ENCODE peak calls at places on chromosomes 1 and 21, in ten cellular contexts. Q is HL-60, Z is fibroblast of lung, K is cardiac muscle cell, M is breast epithelium, D is GM12864, U is A549, O is endothelial cell, I is GM13977, R is tibial artery. W is an unnamed sample.

GRCh38 chr1:119285482-119285881 is 83.1 kb upstream of the HAO2 start:
- DNase-seq in Z (peak), R (no peak), O (no peak), K (peak), I (no peak), D (no peak), Q (no peak), M (no peak), U (no peak), W (no peak)

GRCh38 chr1:107750364-107750959 is 214.5 kb downstream of the VAV3 start:
- DNase-seq in R (no peak), Q (peak), U (peak), D (peak), Z (peak), K (peak), I (no peak), O (peak), M (no peak), W (peak)

GRCh38 chr1:189597083-189597482 is 880.6 kb downstream of the BRINP3 start:
- DNase-seq in D (no peak), Q (no peak), Z (no peak), R (no peak), K (no peak), O (no peak), M (no peak), U (no peak), I (no peak), W (peak)

GRCh38 chr1:154492115-154492514 is 9.9 kb upstream of the TDRD10 start:
- DNase-seq in Q (peak), O (no peak), Z (no peak), M (no peak), I (no peak), U (no peak), K (no peak), R (no peak), D (peak), W (no peak)

GRCh38 chr1:166676981-166677380 is 162.3 kb upstream of the POGK start:
- DNase-seq in M (no peak), O (no peak), Z (no peak), Q (no peak), D (no peak), K (no peak), R (no peak), U (no peak), I (no peak), W (no peak)

GRCh38 chr21:43712268-43712942 is 6.5 kb upstream of the PDXK start:
- DNase-seq in O (no peak), I (no peak), Q (no peak), R (no peak), D (no peak), M (peak), Z (peak), K (no peak), U (peak), W (peak)

GRCh38 chr1:213921352-213922111 is 66.2 kb upstream of the PROX1 start:
- DNase-seq in M (no peak), O (no peak), Q (no peak), R (no peak), U (no peak), D (no peak), K (no peak), Z (no peak), I (no peak), W (no peak)

GRCh38 chr1:197776348-197777082 is 1.2 kb upstream of the DENND1B start:
- DNase-seq in Z (peak), R (no peak), Q (peak), U (no peak), I (peak), K (peak), M (no peak), D (no peak), O (no peak), W (no peak)

GRCh38 chr1:150383629-150384318 is 19.8 kb downstream of the RPRD2 start:
- DNase-seq in D (no peak), K (no peak), Z (no peak), R (no peak), Q (no peak), M (no peak), U (no peak), O (no peak), I (no peak), W (no peak)

GRCh38 chr1:187032982-187033705 is 204.4 kb downstream of the PLA2G4A start:
- DNase-seq in D (no peak), Z (peak), R (no peak), M (no peak), K (peak), I (no peak), O (no peak), U (no peak), Q (peak), W (no peak)

GRCh38 chr21:17414766-17415165 is 98.1 kb upstream of the CXADR start:
- DNase-seq in Z (no peak), Q (no peak), R (no peak), U (no peak), K (no peak), I (no peak), D (no peak), O (no peak), M (no peak), W (no peak)

GRCh38 chr1:6121021-6121421 is 59.1 kb downstream of the CHD5 start:
- DNase-seq in I (no peak), M (no peak), R (no peak), U (no peak), D (no peak), K (no peak), Q (no peak), O (no peak), Z (no peak), W (no peak)
- TF ChIP-seq CTCF in I (no peak), M (no peak), R (no peak), U (no peak), D (no peak), K (no peak), Q (no peak), O (no peak), Z (no peak), W (no peak)

GRCh38 chr1:101043776-101044175 is 18.2 kb upstream of the DPH5 start:
- DNase-seq in I (no peak), K (peak), Q (no peak), M (no peak), U (no peak), O (no peak), R (no peak), Z (peak), D (no peak), W (no peak)
- TF ChIP-seq CTCF in I (no peak), K (peak), Q (no peak), M (no peak), U (no peak), O (no peak), R (no peak), Z (peak), D (no peak), W (no peak)

GRCh38 chr1:46274224-46275029 is 26.9 kb downstream of the RAD54L start:
- DNase-seq in I (no peak), O (no peak), D (no peak), K (no peak), U (peak), M (no peak), Q (no peak), R (no peak), Z (no peak), W (no peak)

GRCh38 chr1:46277658-46278373 is 25.6 kb downstream of the LRRC41 start:
- DNase-seq in M (no peak), D (no peak), K (no peak), U (no peak), Q (no peak), I (no peak), O (no peak), Z (no peak), R (no peak), W (no peak)

GRCh38 chr1:46278807-46279206 is 24.6 kb downstream of the LRRC41 start:
- DNase-seq in O (no peak), K (no peak), I (no peak), U (no peak), M (no peak), R (no peak), D (no peak), Q (no peak), Z (peak), W (no peak)

GRCh38 chr1:46280092-46280491 is 23.3 kb downstream of the LRRC41 start:
- DNase-seq in U (no peak), R (no peak), I (no peak), Z (no peak), D (no peak), M (no peak), O (no peak), K (no peak), Q (no peak), W (no peak)

DNA sequence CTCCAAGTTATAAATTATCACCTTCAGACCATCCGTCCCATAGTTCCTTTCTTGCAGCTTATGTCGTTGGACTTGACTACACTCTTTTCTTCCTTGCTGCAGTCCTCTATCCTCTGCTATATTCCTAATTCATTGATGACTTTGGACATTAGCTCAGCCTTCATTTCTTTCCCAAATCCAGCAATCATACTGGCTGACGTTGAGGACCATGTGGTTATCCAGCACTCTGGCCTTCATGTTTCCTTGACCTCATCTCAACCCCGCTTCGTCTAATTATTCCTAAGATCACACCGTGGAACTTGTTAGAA is 27.4 kb downstream of the RAD54L start:
- DNase-seq in M (no peak), I (no peak), Z (no peak), U (no peak), O (no peak), D (no peak), Q (no peak), R (no peak), K (no peak), W (no peak)
- TF ChIP-seq CTCF in M (no peak), I (no peak), Z (no peak), U (no peak), O (no peak), D (no peak), Q (no peak), R (no peak), K (no peak), W (no peak)

GRCh38 chr1:17338706-17339493 is 30.9 kb downstream of the PADI4 start:
- DNase-seq in O (no peak), R (no peak), Q (no peak), M (no peak), I (no peak), K (no peak), D (no peak), U (no peak), Z (no peak), W (no peak)
- TF ChIP-seq CTCF in O (no peak), R (no peak), Q (no peak), M (no peak), I (no peak), K (peak), D (no peak), U (no peak), Z (peak), W (no peak)

DNA sequence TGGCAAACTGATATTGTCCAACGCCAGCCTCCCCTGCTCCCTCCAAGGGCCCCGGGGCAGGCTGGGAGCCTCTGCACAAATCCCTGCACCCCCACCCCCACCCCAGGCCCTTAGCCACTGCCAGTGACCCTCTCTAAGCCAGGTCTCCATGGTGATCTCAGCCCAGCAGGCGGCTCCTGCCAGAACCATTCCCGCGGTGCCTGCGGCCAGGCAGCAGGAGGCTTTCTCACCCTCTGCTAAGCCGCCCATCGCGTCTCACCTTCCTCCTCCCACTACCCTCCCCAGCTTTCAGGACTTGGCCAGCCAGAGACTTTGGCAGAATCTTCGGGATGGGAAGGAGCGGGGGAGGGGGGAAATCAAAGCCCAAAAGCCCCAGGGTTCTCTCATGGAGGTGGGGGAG is 46.8 kb upstream of the WASF2 start:
- DNase-seq in D (no peak), Z (peak), U (no peak), O (no peak), R (peak), M (no peak), I (no peak), Q (no peak), K (peak), W (no peak)
- TF ChIP-seq CTCF in D (no peak), Z (peak), U (no peak), O (no peak), R (no peak), M (no peak), I (no peak), Q (no peak), K (no peak), W (no peak)

GRCh38 chr21:32099812-32100416 is 178.9 kb downstream of the MIS18A start:
- DNase-seq in O (no peak), Z (no peak), U (no peak), K (no peak), R (no peak), I (no peak), M (no peak), Q (no peak), D (no peak), W (no peak)
- TF ChIP-seq CTCF in O (no peak), Z (no peak), U (no peak), K (no peak), R (no peak), I (no peak), M (no peak), Q (no peak), D (no peak), W (no peak)

W was measured in Calu3.